ENCODE peak calls at places on chromosomes 11 and 22, in four cellular contexts. R is IMR-90, H is fibroblast of lung, L is OCI-LY7. J is an unnamed sample.

GRCh38 chr22:49154433-49154832 is 673.2 kb downstream of the BRD1 start:
- DNase-seq in L (no peak), H (no peak), R (no peak), J (no peak)

GRCh38 chr11:108906826-108907225 is 242.0 kb downstream of the DDX10 start:
- DNase-seq in H (peak), R (peak), L (no peak), J (no peak)

GRCh38 chr11:114090225-114090624 is 30.7 kb downstream of the ZBTB16 start:
- DNase-seq in H (no peak), R (no peak), L (no peak), J (no peak)

GRCh38 chr11:78290293-78291176 is 101.8 kb downstream of the USP35 start:
- DNase-seq in H (peak), R (peak), L (peak), J (peak)

GRCh38 chr22:38317995-38318715 is 922 bp upstream of the CSNK1E start:
- DNase-seq in H (peak), L (no peak), R (peak), J (peak)

GRCh38 chr11:126583101-126583500 is 227.6 kb downstream of the ST3GAL4 start:
- DNase-seq in R (no peak), L (no peak), H (no peak), J (no peak)

GRCh38 chr22:32378703-32379272 is 21.1 kb downstream of the RFPL3 start:
- DNase-seq in H (peak), L (peak), R (peak), J (peak)

GRCh38 chr22:19965771-19966709 is 24.4 kb upstream of the TXNRD2 start:
- DNase-seq in R (no peak), L (peak), H (no peak), J (no peak)

GRCh38 chr22:26362471-26362870 is 66.6 kb upstream of the ASPHD2 start:
- DNase-seq in R (peak), L (no peak), H (no peak), J (peak)

GRCh38 chr11:73878771-73879170 is 2.0 kb downstream of the PAAF1 start:
- DNase-seq in L (no peak), H (no peak), R (no peak), J (no peak)

GRCh38 chr11:120136356-120136755 is 1.6 kb downstream of the TRIM29 start:
- DNase-seq in L (no peak), H (no peak), R (no peak), J (no peak)

GRCh38 chr11:12537778-12538401 is 136.3 kb upstream of the TEAD1 start:
- DNase-seq in H (peak), L (no peak), R (peak), J (no peak)

GRCh38 chr11:83573097-83573496 is 286.9 kb upstream of the CCDC90B start:
- DNase-seq in R (peak), H (peak), L (no peak), J (peak)

GRCh38 chr11:92852946-92853345 is 116.5 kb upstream of the MTNR1B start:
- DNase-seq in L (no peak), H (no peak), R (no peak), J (peak)

GRCh38 chr22:27885977-27886842 is 32.8 kb downstream of the PITPNB start:
- DNase-seq in R (peak), H (peak), L (peak), J (peak)

GRCh38 chr22:50201191-50202129 is 649 bp downstream of the SELENOO start:
- DNase-seq in H (no peak), R (no peak), L (peak), J (no peak)

GRCh38 chr11:34866375-34866774 is 49.8 kb downstream of the APIP start:
- DNase-seq in L (no peak), R (peak), H (peak), J (no peak)

GRCh38 chr11:70580036-70580805 is 181.9 kb downstream of the CTTN start:
- DNase-seq in L (no peak), H (no peak), R (no peak), J (no peak)

GRCh38 chr11:120086651-120087050 is 51.3 kb downstream of the TRIM29 start:
- DNase-seq in H (no peak), L (no peak), R (no peak), J (no peak)

GRCh38 chr11:93054279-93054678 is 84.8 kb downstream of the MTNR1B start:
- DNase-seq in H (no peak), R (peak), L (no peak), J (peak)

GRCh38 chr22:35592418-35592967 is 24.6 kb downstream of the MB start:
- DNase-seq in H (no peak), R (no peak), L (no peak), J (no peak)

GRCh38 chr22:47171441-47172221 is 409.2 kb downstream of the TBC1D22A start:
- DNase-seq in L (no peak), R (no peak), H (no peak), J (no peak)

GRCh38 chr11:130022799-130023198 is 20.2 kb upstream of the PRDM10 start:
- DNase-seq in R (no peak), H (no peak), L (peak), J (no peak)
- H3K27ac ChIP-seq in R (no peak), H (no peak), L (peak), J (no peak)

DNA sequence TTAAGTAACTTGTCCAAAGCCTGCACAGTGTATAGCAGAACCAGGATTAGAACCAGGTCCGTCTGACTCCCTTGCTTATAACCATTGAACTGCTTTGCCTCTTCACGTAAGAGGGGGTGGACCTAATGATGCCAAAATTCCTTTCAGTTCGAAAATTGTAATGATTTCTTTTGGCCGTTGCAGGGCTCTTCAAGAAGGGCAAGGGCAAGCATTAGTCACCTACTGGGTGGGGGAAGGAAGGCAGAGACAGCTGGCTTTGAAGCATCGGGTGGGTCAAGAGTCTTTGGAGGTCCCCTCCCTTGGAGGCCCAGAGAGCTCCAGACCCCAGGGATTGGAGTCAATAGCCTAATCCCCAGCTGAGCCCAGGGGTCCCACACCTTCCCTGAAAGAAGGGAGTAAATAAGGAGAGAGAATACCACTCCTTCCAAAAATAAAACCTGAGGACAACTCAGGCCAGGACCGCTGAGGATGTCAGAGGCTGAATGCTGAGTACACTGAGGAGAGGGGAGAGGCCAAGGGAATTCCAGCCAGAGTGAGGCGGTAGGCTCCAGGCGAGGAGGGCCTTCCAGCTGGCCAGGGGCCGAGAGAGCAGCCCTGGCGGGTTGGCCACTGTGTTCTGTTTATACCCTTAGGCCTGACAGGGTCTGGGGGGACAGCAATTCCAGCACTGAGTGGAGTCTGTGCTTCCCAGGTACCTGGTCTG is 14.1 kb downstream of the CREB3L1 start:
- DNase-seq in H (peak), L (no peak), R (peak), J (no peak)
- H2AFZ ChIP-seq in H (no peak), L (no peak), R (peak), J (no peak)

DNA sequence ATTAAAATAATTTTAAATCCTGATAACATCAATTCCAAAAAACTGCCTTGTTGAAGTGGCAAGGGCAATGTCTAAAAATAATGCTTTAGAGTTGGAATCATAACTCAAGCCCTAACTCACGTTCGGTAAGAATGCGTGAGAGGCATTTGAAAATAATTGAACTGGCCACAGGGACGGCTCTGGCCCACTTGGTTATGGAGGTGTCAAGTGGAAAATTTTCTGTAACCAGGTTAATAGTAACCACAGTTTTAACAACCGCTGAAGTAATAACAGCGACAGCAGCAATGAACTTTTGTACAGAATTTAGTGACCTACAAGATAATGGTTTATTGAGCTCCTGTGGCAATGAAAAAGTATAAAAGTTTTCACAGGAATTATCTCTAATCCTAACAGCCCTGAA is 79.4 kb downstream of the ETS1 start:
- DNase-seq in R (no peak), H (no peak), L (no peak), J (no peak)
- H3K27ac ChIP-seq in R (peak), H (peak), L (no peak), J (peak)

GRCh38 chr11:86064236-86064803 is 4.6 kb downstream of the PICALM start:
- DNase-seq in R (peak), H (no peak), L (no peak), J (peak)

GRCh38 chr11:86060544-86060943 is 8.3 kb downstream of the PICALM start:
- DNase-seq in H (no peak), R (no peak), L (no peak), J (no peak)

GRCh38 chr11:86062719-86063118 is 6.2 kb downstream of the PICALM start:
- DNase-seq in H (no peak), L (peak), R (no peak), J (no peak)

GRCh38 chr11:86063536-86063935 is 5.3 kb downstream of the PICALM start:
- DNase-seq in L (no peak), R (no peak), H (no peak), J (peak)

GRCh38 chr11:86061483-86061882 is 7.4 kb downstream of the PICALM start:
- DNase-seq in H (no peak), R (no peak), L (no peak), J (no peak)
- H2AFZ ChIP-seq in H (no peak), R (no peak), L (no peak), J (no peak)

GRCh38 chr11:102226702-102227101 is 90.6 kb upstream of the BIRC3 start:
- DNase-seq in H (peak), L (no peak), R (peak), J (peak)
- H3K27ac ChIP-seq in H (peak), L (no peak), R (peak), J (peak)

GRCh38 chr11:59810911-59811259 is 307 bp upstream of the MRPL16 start:
- DNase-seq in L (no peak), H (no peak), R (no peak), J (no peak)
- H2AFZ ChIP-seq in L (peak), H (peak), R (peak), J (peak)

DNA sequence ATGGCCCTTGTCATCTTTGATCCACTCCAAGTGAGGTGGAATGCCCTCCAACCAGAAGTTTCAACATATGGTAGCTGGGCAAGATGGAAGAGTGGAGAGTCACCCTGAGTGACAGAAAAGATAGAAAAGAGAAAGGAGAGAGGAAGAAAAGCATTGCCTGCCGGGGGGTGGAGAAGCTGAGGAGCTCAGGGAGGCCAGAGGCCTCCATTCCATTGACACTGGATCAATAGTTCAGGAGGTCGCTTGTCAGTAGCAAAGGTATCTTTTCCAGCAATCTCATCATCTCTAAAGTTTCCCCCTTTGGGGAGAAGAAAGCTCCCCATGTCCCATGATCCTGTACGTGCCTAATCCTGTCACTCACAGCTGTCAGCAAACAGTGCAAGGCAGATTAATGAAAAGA is 6.7 kb upstream of the C1QTNF6 start:
- DNase-seq in L (no peak), R (no peak), H (no peak), J (no peak)
- H3K27ac ChIP-seq in L (no peak), R (no peak), H (no peak), J (no peak)

GRCh38 chr11:102391549-102392237 is 44.7 kb downstream of the BIRC2 start:
- DNase-seq in H (no peak), R (no peak), L (no peak), J (no peak)

GRCh38 chr11:102390667-102391449 is 43.8 kb downstream of the BIRC2 start:
- DNase-seq in H (peak), R (peak), L (peak), J (peak)

GRCh38 chr11:102396708-102397563 is 49.9 kb downstream of the BIRC2 start:
- DNase-seq in L (no peak), H (peak), R (peak), J (no peak)

GRCh38 chr11:102395720-102396358 is 48.8 kb downstream of the BIRC2 start:
- DNase-seq in H (no peak), L (peak), R (no peak), J (no peak)

DNA sequence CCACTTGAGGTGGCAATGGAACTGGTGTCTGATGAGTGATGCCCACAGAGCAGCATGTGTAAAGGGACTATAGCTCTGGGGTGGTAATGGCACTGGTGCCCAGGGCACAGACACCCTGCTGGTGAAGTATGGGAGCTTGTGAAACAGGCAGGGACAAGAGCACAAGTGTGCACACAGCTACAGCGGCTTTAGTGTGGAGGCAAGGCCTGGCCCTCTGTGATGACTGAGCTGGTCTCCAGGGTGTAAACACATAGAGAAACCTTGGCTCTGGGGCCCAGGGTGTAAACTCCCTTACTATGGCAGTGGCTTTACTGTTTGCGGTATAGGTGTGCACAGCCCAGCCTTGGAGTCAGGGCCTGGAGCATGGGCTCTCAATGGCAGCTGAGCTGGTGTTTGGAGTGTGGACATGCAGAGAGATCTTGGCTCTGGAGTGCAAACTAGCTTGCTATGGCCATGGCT is 46.3 kb downstream of the BIRC2 start:
- DNase-seq in H (no peak), R (no peak), L (peak), J (no peak)
- H2AFZ ChIP-seq in H (no peak), R (no peak), L (no peak), J (no peak)

DNA sequence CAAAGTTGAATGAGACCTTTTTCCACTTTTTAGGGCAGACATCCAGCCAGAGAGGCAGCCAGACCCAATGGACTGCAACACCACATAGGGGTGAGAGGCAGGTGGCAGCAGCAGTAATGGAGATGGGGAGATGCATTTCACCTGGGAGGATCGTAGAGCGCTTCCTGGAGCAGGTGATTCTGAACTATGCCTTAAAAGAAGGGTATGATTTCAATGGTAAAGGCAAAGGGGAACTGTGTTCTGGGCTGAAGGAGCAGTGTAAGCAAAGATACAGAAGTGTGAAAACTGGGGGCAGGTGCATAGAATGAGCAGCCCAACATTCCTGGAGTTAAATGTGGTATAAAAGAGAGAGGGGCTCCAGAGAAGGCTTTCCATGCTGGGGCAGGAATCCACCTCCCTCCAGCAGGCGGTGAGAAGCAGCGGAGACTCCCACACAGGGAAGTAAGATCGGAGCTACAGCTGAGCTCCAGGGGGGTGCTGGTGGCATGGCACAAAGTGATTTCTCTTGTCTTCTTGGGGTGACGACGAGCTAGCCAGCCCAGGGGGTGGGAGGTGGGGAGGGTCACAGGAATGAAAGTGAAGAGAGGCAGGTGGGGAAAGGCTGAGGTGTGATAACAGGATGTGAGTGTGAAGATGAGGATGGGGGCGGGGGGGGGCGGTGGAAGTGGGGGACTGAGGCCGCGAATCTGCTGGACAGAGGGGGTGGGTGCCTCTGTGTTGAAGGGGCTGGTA is 4.3 kb upstream of the SERHL2 start:
- DNase-seq in H (no peak), L (peak), R (no peak), J (no peak)
- H3K27ac ChIP-seq in H (no peak), L (peak), R (no peak), J (no peak)

J was measured in mammary epithelial cell.